ENCODE peak calls at places on chromosomes 11 and 22, in five cellular contexts. S is GM12878, L is K562, M is SK-N-SH, U is H1. P is an unnamed sample.

GRCh38 chr11:46890665-46891064 is 27.7 kb downstream of the LRP4 start:
- DNase-seq in M (no peak), U (no peak), L (no peak), S (no peak), P (no peak)

GRCh38 chr11:48055292-48056132 is 75.2 kb downstream of the PTPRJ start:
- DNase-seq in M (no peak), L (peak), S (no peak), U (no peak), P (peak)

GRCh38 chr11:30876228-30876627 is 290.1 kb upstream of the MPPED2 start:
- DNase-seq in U (no peak), S (no peak), M (no peak), L (no peak), P (no peak)

GRCh38 chr11:65863889-65864757 is 3.9 kb downstream of the MUS81 start:
- DNase-seq in L (no peak), S (no peak), U (no peak), M (no peak), P (no peak)

GRCh38 chr22:20022231-20023069 is 1.5 kb downstream of the TANGO2 start:
- DNase-seq in U (no peak), M (no peak), L (no peak), S (no peak), P (no peak)

GRCh38 chr11:61022311-61023085 is 51.0 kb downstream of the CD6 start:
- DNase-seq in L (no peak), M (no peak), S (no peak), U (no peak), P (no peak)

GRCh38 chr11:65427691-65428577 is 5.3 kb downstream of the NEAT1 start:
- DNase-seq in L (peak), U (no peak), S (no peak), M (no peak), P (no peak)

GRCh38 chr11:28303477-28304191 is 195.4 kb downstream of the METTL15 start:
- DNase-seq in U (no peak), S (no peak), M (no peak), L (no peak), P (no peak)

GRCh38 chr11:6586434-6587359 is 16.7 kb downstream of the RRP8 start:
- DNase-seq in L (no peak), U (peak), M (peak), S (no peak), P (no peak)

GRCh38 chr11:10493041-10493663 is 38.1 kb downstream of the AMPD3 start:
- DNase-seq in S (no peak), L (no peak), U (no peak), M (no peak), P (no peak)

GRCh38 chr11:110295487-110296225 is 758 bp downstream of the RDX start:
- DNase-seq in M (peak), U (peak), L (peak), S (peak), P (no peak)

GRCh38 chr22:46089426-46090041 is 60.8 kb upstream of the PPARA start:
- DNase-seq in S (no peak), U (no peak), L (no peak), M (no peak), P (no peak)

GRCh38 chr22:46797355-46797754 is 34.9 kb downstream of the TBC1D22A start:
- DNase-seq in M (no peak), U (no peak), S (no peak), L (peak), P (peak)

GRCh38 chr11:66713746-66714480 is 15.1 kb downstream of the SPTBN2 start:
- DNase-seq in L (no peak), S (no peak), M (no peak), U (no peak), P (no peak)

GRCh38 chr11:129881570-129882170 is 13.7 kb downstream of the NFRKB start:
- DNase-seq in L (peak), S (no peak), U (peak), M (peak), P (peak)

GRCh38 chr22:49077036-49077393 is 750.7 kb downstream of the BRD1 start:
- DNase-seq in M (peak), S (no peak), U (no peak), L (no peak), P (no peak)

GRCh38 chr11:122584670-122585069 is 70.9 kb upstream of the UBASH3B start:
- DNase-seq in S (no peak), U (no peak), M (no peak), L (no peak), P (no peak)

GRCh38 chr11:128796275-128796674 is 70.8 kb downstream of the KCNJ1 start:
- DNase-seq in M (no peak), U (no peak), S (peak), L (no peak), P (no peak)

GRCh38 chr11:124174001-124174400 is 9.1 kb upstream of the OR10D3 start:
- DNase-seq in L (peak), S (no peak), U (no peak), M (no peak), P (peak)

GRCh38 chr22:36301851-36302250 is 48.9 kb downstream of the APOL1 start:
- DNase-seq in U (no peak), M (no peak), L (no peak), S (no peak), P (no peak)

GRCh38 chr11:71170619-71171018 is 81.8 kb downstream of the SHANK2 start:
- DNase-seq in L (no peak), U (no peak), M (no peak), S (no peak), P (no peak)

GRCh38 chr11:16783321-16783801 is 44.9 kb downstream of the C11orf58 start:
- DNase-seq in L (no peak), S (no peak), U (no peak), M (no peak), P (no peak)

GRCh38 chr22:44046485-44047141 is 22.5 kb downstream of the PARVB start:
- DNase-seq in L (peak), U (no peak), S (no peak), M (no peak), P (no peak)

GRCh38 chr22:44045171-44045570 is 21.1 kb downstream of the PARVB start:
- DNase-seq in L (no peak), S (no peak), M (no peak), U (no peak), P (no peak)

GRCh38 chr22:44049369-44050231 is 25.5 kb downstream of the PARVB start:
- DNase-seq in S (no peak), M (peak), U (no peak), L (no peak), P (no peak)

GRCh38 chr22:44050766-44051747 is 27.0 kb downstream of the PARVB start:
- DNase-seq in S (no peak), L (no peak), U (no peak), M (no peak), P (no peak)

GRCh38 chr22:44047891-44048301 is 23.8 kb downstream of the PARVB start:
- DNase-seq in U (no peak), M (no peak), L (no peak), S (no peak), P (no peak)
- TF ChIP-seq TAF1 in U (no peak), M (no peak), L (no peak), S (no peak), P (no peak)

GRCh38 chr11:116602637-116602942 is 170.2 kb downstream of the BUD13 start:
- DNase-seq in L (no peak), M (no peak), U (no peak), S (no peak), P (no peak)

GRCh38 chr11:116607027-116607426 is 165.8 kb downstream of the BUD13 start:
- DNase-seq in L (no peak), U (no peak), M (no peak), S (no peak), P (no peak)

GRCh38 chr11:116606060-116606459 is 166.7 kb downstream of the BUD13 start:
- DNase-seq in U (no peak), M (peak), S (no peak), L (no peak), P (no peak)

GRCh38 chr11:116603783-116604323 is 168.9 kb downstream of the BUD13 start:
- DNase-seq in L (no peak), U (no peak), S (no peak), M (no peak), P (no peak)

DNA sequence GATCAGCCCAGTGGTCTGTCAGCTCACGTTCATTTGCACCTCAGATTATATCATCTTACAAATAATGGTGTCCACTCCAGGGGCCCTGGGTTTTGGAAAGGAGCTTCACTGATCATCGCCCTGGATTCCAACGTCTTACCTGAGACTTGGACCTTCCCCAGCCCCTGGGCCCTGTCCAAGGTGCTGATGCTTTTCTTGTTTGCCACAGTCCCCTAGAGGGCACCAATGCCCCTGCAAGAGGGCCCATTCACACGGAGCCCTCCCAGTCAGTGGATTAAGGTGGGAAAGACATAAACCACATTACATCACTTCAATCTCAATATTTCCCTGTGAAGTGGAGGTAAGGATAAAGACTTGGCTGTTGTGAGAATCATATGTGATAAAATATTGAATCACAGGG is 167.2 kb downstream of the BUD13 start:
- DNase-seq in U (peak), L (peak), S (no peak), M (no peak), P (peak)
- TF ChIP-seq TAF1 in U (no peak), L (no peak), S (no peak), M (no peak), P (no peak)

DNA sequence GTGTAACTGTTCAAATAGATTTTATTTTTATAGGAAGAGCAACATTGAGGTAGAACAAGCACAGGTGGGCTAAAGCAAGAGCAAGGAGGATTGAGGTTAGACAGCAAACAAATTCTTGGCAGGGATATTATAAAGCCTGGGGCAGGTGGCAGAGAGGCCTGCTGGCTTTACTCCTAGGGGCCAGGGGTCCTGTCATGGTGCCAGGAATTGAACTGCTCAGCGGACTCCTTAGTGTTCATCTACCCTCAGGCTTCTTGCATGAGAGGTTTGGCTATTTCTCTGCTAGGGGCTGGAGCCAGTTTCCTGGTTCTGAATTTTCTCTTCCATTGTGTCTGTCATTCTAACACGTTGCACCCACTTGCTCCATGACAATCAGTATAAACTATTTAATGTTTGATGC is 217.2 kb upstream of the NCAM1 start:
- DNase-seq in U (no peak), M (peak), S (no peak), L (no peak), P (no peak)
- TF ChIP-seq TAF1 in U (no peak), M (no peak), S (no peak), L (no peak), P (no peak)

GRCh38 chr11:1840780-1841480 is 2.1 kb downstream of the TNNI2 start:
- DNase-seq in S (no peak), U (no peak), L (no peak), M (no peak), P (no peak)
- TF ChIP-seq TAF1 in S (no peak), U (no peak), L (no peak), M (no peak), P (no peak)

DNA sequence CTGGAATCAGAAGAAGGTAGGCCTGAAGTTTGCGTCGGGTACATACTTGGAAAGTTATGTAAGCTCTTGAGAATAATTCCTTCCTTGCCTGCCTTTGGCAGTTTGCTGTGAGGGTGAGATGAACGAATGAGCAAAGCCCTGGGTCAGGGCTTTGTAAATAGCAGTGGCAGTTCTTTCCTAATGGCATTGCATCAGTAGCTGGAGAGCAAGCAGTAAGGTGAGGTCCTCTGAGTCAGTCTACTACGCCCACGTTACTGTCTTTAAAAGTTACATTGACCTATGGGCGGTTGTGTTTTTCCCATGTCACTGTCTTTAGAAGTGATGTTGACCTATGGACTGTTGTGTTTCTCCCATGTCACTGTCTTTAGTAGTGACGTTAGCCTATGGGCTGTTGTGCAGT is 179.1 kb upstream of the E2F8 start:
- DNase-seq in S (no peak), L (peak), U (no peak), M (no peak), P (no peak)
- TF ChIP-seq TAF1 in S (no peak), L (no peak), U (no peak), M (no peak), P (no peak)

DNA sequence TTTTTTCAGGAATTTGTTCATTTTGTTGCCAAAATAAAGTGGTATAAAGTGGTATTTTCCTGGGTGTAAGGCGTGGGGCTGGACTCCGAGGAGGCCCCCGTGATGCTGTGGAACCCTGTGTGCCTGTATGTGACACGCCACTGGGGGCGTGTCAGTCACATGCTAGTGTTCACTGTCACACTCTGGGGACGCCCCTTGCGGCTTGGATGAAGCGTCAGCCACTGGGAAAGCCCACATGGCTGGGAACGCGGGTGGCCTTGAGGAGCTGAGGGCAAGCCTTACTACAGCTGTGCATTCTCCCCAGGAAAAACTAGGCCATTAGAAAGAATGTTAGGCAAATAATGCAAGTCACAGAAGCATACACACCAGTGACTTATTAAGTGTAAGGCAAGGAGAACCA is 77.0 kb upstream of the SLC25A18 start:
- DNase-seq in L (peak), M (peak), U (no peak), S (no peak), P (peak)
- TF ChIP-seq TAF1 in L (no peak), M (no peak), U (no peak), S (no peak), P (no peak)

GRCh38 chr22:33354928-33355327 is 296.7 kb upstream of the SYN3 start:
- DNase-seq in L (no peak), U (no peak), S (no peak), M (no peak), P (no peak)

GRCh38 chr22:33350391-33350955 is 292.3 kb upstream of the SYN3 start:
- DNase-seq in L (no peak), U (no peak), S (no peak), M (no peak), P (no peak)

GRCh38 chr22:33347002-33347401 is 288.8 kb upstream of the SYN3 start:
- DNase-seq in M (no peak), U (no peak), L (no peak), S (no peak), P (no peak)

GRCh38 chr22:33352768-33353167 is 294.6 kb upstream of the SYN3 start:
- DNase-seq in S (no peak), L (no peak), M (no peak), U (no peak), P (no peak)

DNA sequence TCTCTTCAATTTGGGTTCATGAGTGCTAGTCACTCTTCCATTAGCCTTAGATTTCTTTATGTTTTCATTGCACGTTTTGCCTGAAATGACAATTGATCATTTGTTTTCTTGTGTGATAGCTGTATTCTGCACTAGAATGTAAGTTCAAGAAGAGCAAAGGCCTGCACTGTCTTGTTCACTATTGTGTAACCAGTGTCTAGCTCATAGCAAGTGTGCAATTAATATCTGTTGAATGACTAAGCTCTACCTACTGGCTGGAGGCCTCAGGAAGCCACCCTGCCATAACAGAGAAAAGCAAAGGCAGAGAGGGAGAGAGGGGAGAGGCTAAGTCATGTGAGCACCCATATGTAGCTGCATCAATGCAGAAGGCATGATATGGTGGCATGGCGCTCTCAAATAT is 292.8 kb upstream of the SYN3 start:
- DNase-seq in U (no peak), M (no peak), S (no peak), L (no peak), P (no peak)
- TF ChIP-seq TAF1 in U (no peak), M (no peak), S (no peak), L (no peak), P (no peak)

GRCh38 chr11:109140857-109141515 is 281.0 kb upstream of the C11orf87 start:
- DNase-seq in L (no peak), S (no peak), M (no peak), U (no peak), P (no peak)
- TF ChIP-seq TAF1 in L (no peak), S (no peak), M (no peak), U (no peak), P (no peak)

P was measured in HepG2.